ENCODE peak calls at places on chromosomes 13 and 19, in six cellular contexts. Q is colonic mucosa, G is Caki2, V is omental fat pad, F is IMR-90, O is C1 segment of cervical spinal cord. I is an unnamed sample.
A peak's percentile ranks its signal among the peaks of the same experiment; 100 is the strongest.

GRCh38 chr13:25217023-25217909 is 45.2 kb upstream of the AMER2 start:
- DNase-seq in Q (no peak), G (peak; percentile 86), O (no peak), V (no peak), F (peak; percentile 70), I (no peak)

GRCh38 chr19:40217921-40218890 is at the start of gene TTC9B:
- DNase-seq in G (no peak), F (no peak), Q (no peak), O (peak; percentile 23), V (no peak), I (peak; percentile 83)

GRCh38 chr13:33918199-33918932 is 100.4 kb downstream of the RFC3 start:
- DNase-seq in O (no peak), F (peak; percentile 71), G (peak; percentile 25), Q (no peak), V (no peak), I (peak; percentile 76)

GRCh38 chr19:42961119-42961518 is 24.1 kb upstream of the PSG7 start:
- DNase-seq in O (no peak), Q (no peak), G (no peak), V (no peak), F (no peak), I (no peak)

GRCh38 chr13:65914707-65915106 is 1315.4 kb downstream of the PCDH9 start:
- DNase-seq in G (no peak), O (no peak), V (no peak), Q (no peak), F (peak; percentile 72), I (no peak)

GRCh38 chr19:37413243-37414084 is 42.6 kb downstream of the ZNF527 start:
- DNase-seq in V (no peak), O (no peak), G (peak; percentile 48), F (no peak), Q (no peak), I (no peak)

GRCh38 chr13:79222427-79223205 is 183.4 kb downstream of the RBM26 start:
- DNase-seq in Q (no peak), G (no peak), V (no peak), F (no peak), O (no peak), I (no peak)

GRCh38 chr13:106887686-106888085 is 319.7 kb upstream of the ARGLU1 start:
- DNase-seq in O (no peak), G (no peak), V (no peak), F (no peak), Q (no peak), I (no peak)

GRCh38 chr13:80069374-80069773 is 271.6 kb downstream of the SPRY2 start:
- DNase-seq in Q (no peak), O (no peak), V (no peak), G (no peak), F (no peak), I (no peak)

GRCh38 chr13:19058566-19058965 is 123.1 kb downstream of the TUBA3C start:
- DNase-seq in G (no peak), V (no peak), F (no peak), Q (no peak), O (no peak), I (no peak)

GRCh38 chr19:2034729-2035589 is 16.1 kb downstream of the MKNK2 start:
- DNase-seq in V (no peak), O (no peak), Q (peak; percentile 91), G (no peak), F (peak; percentile 8), I (no peak)

GRCh38 chr13:90746230-90746629 is 601.3 kb upstream of the MIR17HG start:
- DNase-seq in G (no peak), F (no peak), Q (no peak), O (no peak), V (no peak), I (no peak)

GRCh38 chr13:112670118-112670517 is 19.7 kb upstream of the ATP11A start:
- DNase-seq in Q (no peak), F (no peak), O (no peak), G (peak; percentile 68), V (no peak), I (no peak)

GRCh38 chr19:19650331-19650730 is 6.9 kb upstream of the GMIP start:
- DNase-seq in G (no peak), O (no peak), V (no peak), F (no peak), Q (no peak), I (no peak)

GRCh38 chr19:28420731-28421550 is 792.0 kb downstream of the UQCRFS1 start:
- DNase-seq in O (no peak), V (no peak), G (no peak), Q (no peak), F (no peak), I (no peak)

GRCh38 chr19:33373701-33374405 is at the start of gene CEBPG:
- DNase-seq in Q (no peak), F (peak; percentile 64), V (no peak), O (no peak), G (peak; percentile 44), I (no peak)

GRCh38 chr19:7665076-7665475 is 3.8 kb upstream of the RETN start:
- DNase-seq in F (peak; percentile 73), G (no peak), V (no peak), Q (no peak), O (no peak), I (no peak)

GRCh38 chr13:59666504-59666903 is 497.2 kb downstream of the DIAPH3 start:
- DNase-seq in F (peak; percentile 7), V (no peak), G (no peak), O (no peak), Q (no peak), I (no peak)

GRCh38 chr13:45349438-45349837 is 8.5 kb upstream of the TPT1 start:
- DNase-seq in G (no peak), Q (no peak), F (peak; percentile 51), O (no peak), V (no peak), I (no peak)

GRCh38 chr13:106533940-106534843 is 1.3 kb downstream of the EFNB2 start:
- DNase-seq in G (peak; percentile 54), F (peak; percentile 63), O (no peak), V (no peak), Q (peak; percentile 62), I (peak; percentile 19)

GRCh38 chr19:58577581-58578429 is 4.7 kb upstream of the MZF1 start:
- DNase-seq in Q (peak; percentile 18), F (no peak), G (no peak), V (no peak), O (no peak), I (no peak)

GRCh38 chr19:1576242-1577089 is 8.3 kb upstream of the MEX3D start:
- DNase-seq in F (no peak), G (no peak), V (no peak), Q (no peak), O (no peak), I (no peak)

GRCh38 chr19:45897413-45897812 is 5.0 kb downstream of the MYPOP start:
- DNase-seq in V (no peak), F (no peak), O (no peak), Q (no peak), G (no peak), I (no peak)

GRCh38 chr19:15358918-15359317 is 20.7 kb downstream of the AKAP8 start:
- DNase-seq in O (no peak), G (peak; percentile 60), V (no peak), Q (no peak), F (peak; percentile 41), I (no peak)

GRCh38 chr19:34172661-34173144 is 399 bp downstream of the LSM14A start:
- DNase-seq in G (no peak), Q (no peak), V (no peak), O (no peak), F (no peak), I (no peak)

GRCh38 chr13:22074403-22074802 is 403.5 kb downstream of the FGF9 start:
- DNase-seq in Q (no peak), G (no peak), O (no peak), V (no peak), F (no peak), I (no peak)

GRCh38 chr13:51912091-51912490 is 50.3 kb downstream of the CCDC70 start:
- DNase-seq in F (no peak), V (no peak), O (peak; percentile 42), Q (no peak), G (no peak), I (peak; percentile 82)

GRCh38 chr19:5954293-5954692 is 23.6 kb downstream of the RANBP3 start:
- DNase-seq in G (no peak), F (peak; percentile 23), Q (no peak), O (no peak), V (no peak), I (no peak)

GRCh38 chr19:35963514-35963913 is 27.3 kb downstream of the LRFN3 start:
- DNase-seq in G (peak; percentile 41), F (peak; percentile 56), V (no peak), Q (no peak), O (no peak), I (no peak)

GRCh38 chr19:47274891-47275865 is 493 bp downstream of the INAFM1 start:
- DNase-seq in G (peak; percentile 32), F (no peak), Q (no peak), O (no peak), V (no peak), I (no peak)

GRCh38 chr19:47315125-47315821 is 5.6 kb downstream of the C5AR1 start:
- DNase-seq in V (no peak), O (peak; percentile 31), F (peak; percentile 97), G (peak; percentile 91), Q (peak; percentile 38), I (no peak)

GRCh38 chr19:2255982-2256685 is at the start of gene JSRP1:
- DNase-seq in Q (no peak), G (no peak), V (no peak), O (no peak), F (no peak), I (no peak)

GRCh38 chr19:7018828-7019227 is 2.4 kb downstream of the MBD3L2B start:
- DNase-seq in G (no peak), Q (no peak), F (no peak), O (no peak), V (no peak), I (no peak)

GRCh38 chr19:3366761-3367571 is 583 bp downstream of the NFIC start:
- DNase-seq in Q (peak; percentile 76), V (no peak), O (peak; percentile 72), F (no peak), G (no peak), I (no peak)